ENCODE peak calls at places on chromosomes 2 and 18, in ten cellular contexts. G, V, P, L, H, N, U, J, E and R are unnamed samples.

GRCh38 chr2:85161626-85161960 is 28.4 kb downstream of the TCF7L1 start:
- DNase-seq in G (no peak), V (peak), P (no peak), L (no peak), H (no peak), N (no peak), U (no peak), J (no peak), E (no peak), R (peak)

GRCh38 chr2:145631561-145631960 is 1111.6 kb upstream of the ZEB2 start:
- DNase-seq in G (no peak), V (no peak), P (no peak), L (no peak), H (no peak), N (no peak), U (no peak), J (no peak), E (no peak), R (peak)

GRCh38 chr2:54274781-54275242 is 18.8 kb upstream of the TSPYL6 start:
- DNase-seq in G (no peak), V (peak), P (no peak), L (no peak), H (no peak), N (no peak), U (no peak), J (no peak), E (no peak), R (no peak)

GRCh38 chr2:210028178-210028577 is 25.7 kb downstream of the RPE start:
- DNase-seq in G (no peak), V (no peak), P (no peak), L (no peak), H (no peak), N (no peak), U (no peak), J (peak), E (no peak), R (no peak)

GRCh38 chr2:191832668-191833067 is 14.2 kb downstream of the CAVIN2 start:
- DNase-seq in G (no peak), V (no peak), P (no peak), L (no peak), H (no peak), N (no peak), U (peak), J (no peak), E (no peak), R (no peak)

GRCh38 chr18:30455741-30456140 is 586.8 kb downstream of the DSC3 start:
- DNase-seq in G (no peak), V (no peak), P (no peak), L (no peak), H (no peak), N (no peak), U (no peak), J (no peak), E (no peak), R (no peak)

GRCh38 chr2:64781991-64782390 is 128.3 kb upstream of the SERTAD2 start:
- DNase-seq in G (no peak), V (peak), P (no peak), L (no peak), H (no peak), N (no peak), U (peak), J (no peak), E (no peak), R (peak)

GRCh38 chr2:205171541-205171940 is 510.8 kb upstream of the NRP2 start:
- DNase-seq in G (no peak), V (no peak), P (no peak), L (no peak), H (no peak), N (no peak), U (no peak), J (no peak), E (no peak), R (no peak)

GRCh38 chr2:31219131-31219969 is 2.0 kb upstream of the CAPN14 start:
- DNase-seq in G (no peak), V (no peak), P (no peak), L (no peak), H (peak), N (no peak), U (no peak), J (no peak), E (no peak), R (no peak)

GRCh38 chr2:200966770-200967169 is 3.3 kb upstream of the ORC2 start:
- DNase-seq in G (no peak), V (peak), P (no peak), L (no peak), H (no peak), N (peak), U (peak), J (no peak), E (no peak), R (peak)

GRCh38 chr2:70509565-70509964 is 44.1 kb downstream of the TGFA start:
- DNase-seq in G (no peak), V (peak), P (no peak), L (no peak), H (no peak), N (no peak), U (no peak), J (peak), E (no peak), R (peak)

GRCh38 chr2:156087875-156088274 is 244.6 kb downstream of the NR4A2 start:
- DNase-seq in G (no peak), V (peak), P (no peak), L (no peak), H (no peak), N (no peak), U (no peak), J (no peak), E (no peak), R (no peak)

GRCh38 chr2:155273314-155273713 is 574.8 kb downstream of the KCNJ3 start:
- DNase-seq in G (no peak), V (no peak), P (no peak), L (no peak), H (no peak), N (no peak), U (no peak), J (no peak), E (no peak), R (no peak)

GRCh38 chr2:16890081-16890480 is 224.4 kb upstream of the CYRIA start:
- DNase-seq in G (no peak), V (no peak), P (no peak), L (no peak), H (no peak), N (no peak), U (no peak), J (no peak), E (no peak), R (no peak)

GRCh38 chr18:2448565-2449151 is 122.6 kb downstream of the METTL4 start:
- DNase-seq in G (no peak), V (no peak), P (no peak), L (no peak), H (no peak), N (no peak), U (no peak), J (no peak), E (no peak), R (no peak)

GRCh38 chr2:64913357-64913869 is 75.8 kb upstream of the SLC1A4 start:
- DNase-seq in G (peak), V (no peak), P (peak), L (no peak), H (no peak), N (no peak), U (no peak), J (no peak), E (no peak), R (no peak)

GRCh38 chr2:16227811-16228462 is 287.6 kb downstream of the MYCN start:
- DNase-seq in G (no peak), V (no peak), P (no peak), L (no peak), H (no peak), N (no peak), U (no peak), J (no peak), E (no peak), R (no peak)

GRCh38 chr2:55148269-55148668 is 83.8 kb downstream of the CLHC1 start:
- DNase-seq in G (no peak), V (peak), P (no peak), L (no peak), H (no peak), N (no peak), U (peak), J (no peak), E (no peak), R (peak)

GRCh38 chr2:215619022-215619958 is 183.4 kb upstream of the FN1 start:
- DNase-seq in G (no peak), V (peak), P (no peak), L (peak), H (no peak), N (peak), U (peak), J (peak), E (no peak), R (no peak)

GRCh38 chr2:159637988-159638501 is 21.7 kb upstream of the BAZ2B start:
- DNase-seq in G (no peak), V (peak), P (no peak), L (no peak), H (no peak), N (no peak), U (peak), J (no peak), E (no peak), R (peak)

GRCh38 chr2:1613731-1614354 is 130.5 kb downstream of the PXDN start:
- DNase-seq in G (no peak), V (no peak), P (no peak), L (peak), H (peak), N (no peak), U (no peak), J (no peak), E (no peak), R (peak)

GRCh38 chr2:101999122-101999789 is 7.5 kb downstream of the IL1R2 start:
- DNase-seq in G (no peak), V (no peak), P (no peak), L (no peak), H (no peak), N (no peak), U (no peak), J (no peak), E (no peak), R (no peak)

GRCh38 chr2:17830053-17831034 is 14.1 kb downstream of the MSGN1 start:
- DNase-seq in G (peak), V (peak), P (no peak), L (peak), H (peak), N (peak), U (peak), J (no peak), E (peak), R (peak)

GRCh38 chr18:9950289-9951016 is 36.6 kb downstream of the VAPA start:
- DNase-seq in G (no peak), V (peak), P (no peak), L (no peak), H (no peak), N (peak), U (no peak), J (no peak), E (no peak), R (no peak)

GRCh38 chr18:22846088-22846683 is 86.9 kb upstream of the RBBP8 start:
- DNase-seq in G (no peak), V (peak), P (no peak), L (no peak), H (no peak), N (peak), U (peak), J (no peak), E (no peak), R (no peak)

GRCh38 chr2:234451852-234452625 is 44.8 kb downstream of the ARL4C start:
- DNase-seq in G (no peak), V (peak), P (no peak), L (no peak), H (no peak), N (no peak), U (no peak), J (no peak), E (no peak), R (peak)

GRCh38 chr18:40469851-40470250 is 1485.2 kb upstream of the PIK3C3 start:
- DNase-seq in G (no peak), V (no peak), P (no peak), L (no peak), H (no peak), N (no peak), U (no peak), J (no peak), E (no peak), R (no peak)

GRCh38 chr18:79507076-79507545 is 111.4 kb downstream of the NFATC1 start:
- DNase-seq in G (no peak), V (peak), P (no peak), L (peak), H (peak), N (no peak), U (peak), J (no peak), E (peak), R (peak)

GRCh38 chr2:156779416-156780117 is 343.4 kb downstream of the GPD2 start:
- DNase-seq in G (no peak), V (no peak), P (no peak), L (no peak), H (no peak), N (no peak), U (no peak), J (no peak), E (no peak), R (no peak)

GRCh38 chr2:233118601-233119000 is 58.5 kb downstream of the INPP5D start:
- DNase-seq in G (no peak), V (no peak), P (no peak), L (no peak), H (peak), N (no peak), U (no peak), J (no peak), E (no peak), R (no peak)

GRCh38 chr2:60998628-60999545 is 18.6 kb upstream of the PEX13 start:
- DNase-seq in G (no peak), V (peak), P (peak), L (peak), H (no peak), N (peak), U (peak), J (no peak), E (no peak), R (peak)

GRCh38 chr2:105187531-105187930 is 54.0 kb upstream of the GPR45 start:
- DNase-seq in G (no peak), V (peak), P (no peak), L (no peak), H (no peak), N (no peak), U (no peak), J (no peak), E (no peak), R (no peak)

GRCh38 chr2:135142323-135142722 is 90.2 kb downstream of the RAB3GAP1 start:
- DNase-seq in G (no peak), V (no peak), P (no peak), L (no peak), H (no peak), N (no peak), U (no peak), J (no peak), E (no peak), R (no peak)

GRCh38 chr2:221205103-221205502 is 367.0 kb downstream of the EPHA4 start:
- DNase-seq in G (no peak), V (no peak), P (peak), L (no peak), H (no peak), N (no peak), U (no peak), J (peak), E (no peak), R (no peak)

GRCh38 chr2:95362486-95362885 is 40.0 kb upstream of the FAHD2A start:
- DNase-seq in G (no peak), V (no peak), P (no peak), L (no peak), H (no peak), N (no peak), U (no peak), J (no peak), E (no peak), R (no peak)

GRCh38 chr2:203819434-203820133 is 48.0 kb upstream of the CTLA4 start:
- DNase-seq in G (no peak), V (no peak), P (no peak), L (no peak), H (peak), N (no peak), U (no peak), J (no peak), E (no peak), R (peak)

GRCh38 chr18:74316257-74317180 is 880 bp downstream of the C18orf63 start:
- DNase-seq in G (no peak), V (peak), P (no peak), L (no peak), H (no peak), N (no peak), U (no peak), J (no peak), E (no peak), R (peak)

GRCh38 chr2:51013060-51013746 is 18.7 kb downstream of the NRXN1 start:
- DNase-seq in G (no peak), V (no peak), P (peak), L (no peak), H (no peak), N (peak), U (no peak), J (peak), E (no peak), R (no peak)